ENCODE peak calls at places on chromosomes 1 and 21, in nine cellular contexts. One of them, this sample, is unnamed.

GRCh38 chr21:44510508-44511218 is 29.3 kb downstream of the KRTAP10-1 start:
- ATAC-seq in activated naive CD4-positive, alpha-beta T cell treated with anti-CD3 and anti-CD28 coated beads, Interleukin-2, amount 50 U/mL, for 72 hours: peak; percentile 92
- ATAC-seq in gastroesophageal sphincter: peak; percentile 27
- ATAC-seq in GM23338: peak; percentile 89
- ATAC-seq in T-cell: peak; percentile 97
- ATAC-seq in heart right ventricle: peak; percentile 75
- ATAC-seq in sciatic nerve: peak; percentile 21
- ATAC-seq in left cardiac atrium: peak; percentile 66
- ATAC-seq in left colon: peak; percentile 87
- ATAC-seq in this sample: peak; percentile 65

GRCh38 chr21:46027855-46028493 is 46.4 kb downstream of the COL6A1 start:
- ATAC-seq in GM23338: no peak
- ATAC-seq in left colon: no peak
- ATAC-seq in heart right ventricle: peak; percentile 75
- ATAC-seq in T-cell: no peak
- ATAC-seq in sciatic nerve: peak; percentile 67
- ATAC-seq in gastroesophageal sphincter: peak; percentile 77
- ATAC-seq in activated naive CD4-positive, alpha-beta T cell treated with anti-CD3 and anti-CD28 coated beads, Interleukin-2, amount 50 U/mL, for 72 hours: no peak
- ATAC-seq in left cardiac atrium: peak; percentile 68
- ATAC-seq in this sample: no peak

GRCh38 chr1:2538872-2539271 is 8.8 kb upstream of the HES5 start:
- ATAC-seq in left colon: no peak
- ATAC-seq in sciatic nerve: no peak
- ATAC-seq in activated naive CD4-positive, alpha-beta T cell treated with anti-CD3 and anti-CD28 coated beads, Interleukin-2, amount 50 U/mL, for 72 hours: no peak
- ATAC-seq in left cardiac atrium: no peak
- ATAC-seq in gastroesophageal sphincter: no peak
- ATAC-seq in heart right ventricle: no peak
- ATAC-seq in T-cell: no peak
- ATAC-seq in GM23338: no peak
- ATAC-seq in this sample: no peak

GRCh38 chr1:32334864-32335618 is 992 bp downstream of the MARCKSL1 start:
- ATAC-seq in heart right ventricle: peak; percentile 52
- ATAC-seq in left cardiac atrium: peak; percentile 32
- ATAC-seq in gastroesophageal sphincter: peak; percentile 52
- ATAC-seq in left colon: peak; percentile 48
- ATAC-seq in T-cell: peak; percentile 61
- ATAC-seq in activated naive CD4-positive, alpha-beta T cell treated with anti-CD3 and anti-CD28 coated beads, Interleukin-2, amount 50 U/mL, for 72 hours: peak; percentile 28
- ATAC-seq in sciatic nerve: peak; percentile 11
- ATAC-seq in GM23338: peak; percentile 3
- ATAC-seq in this sample: peak; percentile 42

GRCh38 chr1:117967900-117968299 is 38.4 kb downstream of the WDR3 start:
- ATAC-seq in left cardiac atrium: peak; percentile 18
- ATAC-seq in GM23338: peak; percentile 45
- ATAC-seq in T-cell: no peak
- ATAC-seq in sciatic nerve: no peak
- ATAC-seq in left colon: no peak
- ATAC-seq in activated naive CD4-positive, alpha-beta T cell treated with anti-CD3 and anti-CD28 coated beads, Interleukin-2, amount 50 U/mL, for 72 hours: no peak
- ATAC-seq in heart right ventricle: no peak
- ATAC-seq in gastroesophageal sphincter: no peak
- ATAC-seq in this sample: no peak

GRCh38 chr1:200040516-200041138 is 13.1 kb downstream of the NR5A2 start:
- ATAC-seq in left colon: peak; percentile 59
- ATAC-seq in sciatic nerve: peak; percentile 31
- ATAC-seq in heart right ventricle: peak; percentile 68
- ATAC-seq in gastroesophageal sphincter: peak; percentile 43
- ATAC-seq in activated naive CD4-positive, alpha-beta T cell treated with anti-CD3 and anti-CD28 coated beads, Interleukin-2, amount 50 U/mL, for 72 hours: no peak
- ATAC-seq in T-cell: no peak
- ATAC-seq in left cardiac atrium: peak; percentile 23
- ATAC-seq in GM23338: peak; percentile 10
- ATAC-seq in this sample: no peak

GRCh38 chr1:32020338-32020737 is 6.7 kb downstream of the KHDRBS1 start:
- ATAC-seq in GM23338: no peak
- ATAC-seq in activated naive CD4-positive, alpha-beta T cell treated with anti-CD3 and anti-CD28 coated beads, Interleukin-2, amount 50 U/mL, for 72 hours: no peak
- ATAC-seq in heart right ventricle: peak; percentile 43
- ATAC-seq in gastroesophageal sphincter: peak; percentile 10
- ATAC-seq in left colon: peak; percentile 70
- ATAC-seq in T-cell: peak; percentile 12
- ATAC-seq in sciatic nerve: peak; percentile 61
- ATAC-seq in left cardiac atrium: peak; percentile 50
- ATAC-seq in this sample: no peak

GRCh38 chr1:108505766-108506075 is 54.2 kb upstream of the EEIG2 start:
- ATAC-seq in GM23338: no peak
- ATAC-seq in heart right ventricle: no peak
- ATAC-seq in gastroesophageal sphincter: no peak
- ATAC-seq in left colon: no peak
- ATAC-seq in activated naive CD4-positive, alpha-beta T cell treated with anti-CD3 and anti-CD28 coated beads, Interleukin-2, amount 50 U/mL, for 72 hours: peak; percentile 12
- ATAC-seq in T-cell: peak; percentile 55
- ATAC-seq in sciatic nerve: no peak
- ATAC-seq in left cardiac atrium: no peak
- ATAC-seq in this sample: no peak

GRCh38 chr1:4976859-4977440 is 322.5 kb downstream of the AJAP1 start:
- ATAC-seq in T-cell: no peak
- ATAC-seq in GM23338: no peak
- ATAC-seq in left colon: no peak
- ATAC-seq in sciatic nerve: no peak
- ATAC-seq in heart right ventricle: no peak
- ATAC-seq in activated naive CD4-positive, alpha-beta T cell treated with anti-CD3 and anti-CD28 coated beads, Interleukin-2, amount 50 U/mL, for 72 hours: no peak
- ATAC-seq in left cardiac atrium: no peak
- ATAC-seq in gastroesophageal sphincter: no peak
- ATAC-seq in this sample: no peak

GRCh38 chr1:185934476-185935189 is 200.4 kb downstream of the HMCN1 start:
- ATAC-seq in GM23338: no peak
- ATAC-seq in left cardiac atrium: no peak
- ATAC-seq in activated naive CD4-positive, alpha-beta T cell treated with anti-CD3 and anti-CD28 coated beads, Interleukin-2, amount 50 U/mL, for 72 hours: no peak
- ATAC-seq in heart right ventricle: no peak
- ATAC-seq in left colon: no peak
- ATAC-seq in gastroesophageal sphincter: no peak
- ATAC-seq in T-cell: no peak
- ATAC-seq in sciatic nerve: no peak
- ATAC-seq in this sample: no peak

This sample was measured in stimulated activated memory B cell treated with anti-CD40 and anti-IgM and Interleukin-4, amounts not matched to agents 10 μg/mL and 1 μg/mL and 100 μg/mL, for 72 hours.